ENCODE peak calls at places on chromosome 21, in ten cellular contexts. H is spleen, N is heart right ventricle, J is SK-N-SH, Z is left lung, P is PC-3, S is A673, Q is lower leg skin, A is lung, O is tibial nerve. B is an unnamed sample.

GRCh38 chr21:16241021-16241420 is 511.2 kb downstream of the USP25 start:
- DNase-seq in P (no peak), O (no peak), A (no peak), Z (no peak), N (no peak), H (no peak), J (no peak), Q (no peak), S (no peak), B (no peak)

GRCh38 chr21:21109736-21110135 is 111.5 kb downstream of the NCAM2 start:
- DNase-seq in J (no peak), P (no peak), O (no peak), A (no peak), N (no peak), Z (no peak), S (no peak), Q (no peak), H (no peak), B (no peak)

GRCh38 chr21:17513214-17514123 is 626 bp downstream of the CXADR start:
- DNase-seq in A (peak), O (no peak), S (peak), J (peak), P (peak), N (no peak), Q (no peak), H (peak), Z (peak), B (peak)

GRCh38 chr21:27134513-27134912 is 167.6 kb upstream of the ADAMTS5 start:
- DNase-seq in A (no peak), O (no peak), Q (no peak), N (no peak), Z (no peak), P (no peak), S (no peak), J (peak), H (no peak), B (no peak)

GRCh38 chr21:33608559-33608958 is 20.1 kb upstream of the DONSON start:
- DNase-seq in J (no peak), O (no peak), Z (no peak), Q (no peak), H (no peak), S (no peak), P (no peak), A (no peak), N (no peak), B (no peak)

GRCh38 chr21:41207401-41208388 is 39.7 kb downstream of the BACE2 start:
- DNase-seq in A (peak), H (no peak), Z (no peak), S (no peak), J (no peak), N (peak), O (peak), P (no peak), Q (peak), B (peak)

GRCh38 chr21:18603246-18603645 is 199.7 kb upstream of the TMPRSS15 start:
- DNase-seq in O (no peak), P (no peak), Q (no peak), S (no peak), Z (no peak), J (no peak), H (no peak), A (no peak), N (no peak), B (no peak)

GRCh38 chr21:31929548-31929947 is 56.7 kb downstream of the HUNK start:
- DNase-seq in A (no peak), J (no peak), P (no peak), N (no peak), O (no peak), S (no peak), Q (no peak), Z (no peak), H (no peak), B (no peak)

GRCh38 chr21:33174756-33175155 is 55.0 kb upstream of the IFNAR2 start:
- DNase-seq in N (no peak), J (no peak), A (no peak), Q (no peak), P (no peak), H (no peak), Z (no peak), O (no peak), S (no peak), B (no peak)

GRCh38 chr21:27649323-27649722 is 682.4 kb upstream of the ADAMTS5 start:
- DNase-seq in H (no peak), Q (no peak), N (no peak), J (no peak), Z (no peak), S (no peak), O (no peak), A (no peak), P (peak), B (peak)

GRCh38 chr21:17514124-17514481 is 1.3 kb downstream of the CXADR start:
- DNase-seq in H (no peak), P (peak), Q (no peak), S (peak), N (no peak), Z (no peak), J (no peak), O (no peak), A (no peak), B (peak)

GRCh38 chr21:41147979-41148355 is 20.0 kb upstream of the BACE2 start:
- DNase-seq in S (no peak), P (no peak), Q (no peak), N (no peak), A (no peak), Z (no peak), O (no peak), J (no peak), H (no peak), B (no peak)

GRCh38 chr21:15204887-15205286 is 140.1 kb upstream of the NRIP1 start:
- DNase-seq in N (peak), A (no peak), S (no peak), Q (no peak), O (no peak), J (no peak), H (no peak), Z (no peak), P (no peak), B (no peak)

GRCh38 chr21:16709866-16710550 is 802.8 kb upstream of the CXADR start:
- DNase-seq in O (no peak), N (peak), S (no peak), H (no peak), Z (no peak), J (no peak), Q (peak), P (no peak), A (no peak), B (no peak)

GRCh38 chr21:38787461-38788274 is 18.1 kb upstream of the ETS2 start:
- DNase-seq in Z (no peak), Q (no peak), O (no peak), N (no peak), J (no peak), P (peak), S (peak), A (no peak), H (no peak), B (peak)

GRCh38 chr21:46634427-46634826 is 1.0 kb upstream of the PRMT2 start:
- DNase-seq in P (peak), Q (no peak), J (no peak), H (no peak), O (no peak), A (no peak), S (no peak), Z (no peak), N (no peak), B (no peak)

GRCh38 chr21:39020751-39021474 is 162.3 kb downstream of the PSMG1 start:
- DNase-seq in A (peak), Z (peak), P (peak), O (no peak), N (no peak), H (peak), J (no peak), Q (peak), S (no peak), B (peak)

GRCh38 chr21:17802568-17802967 is 16.6 kb downstream of the C21orf91 start:
- DNase-seq in O (no peak), Z (no peak), Q (no peak), H (no peak), P (no peak), A (no peak), S (peak), J (no peak), N (no peak), B (peak)

GRCh38 chr21:33680870-33681269 is 38.6 kb downstream of the ITSN1 start:
- DNase-seq in Q (no peak), Z (no peak), A (no peak), J (no peak), H (no peak), O (no peak), N (no peak), P (no peak), S (no peak), B (no peak)

GRCh38 chr21:27329255-27329851 is 362.5 kb upstream of the ADAMTS5 start:
- DNase-seq in H (no peak), A (no peak), N (no peak), S (no peak), Z (no peak), P (peak), J (no peak), Q (no peak), O (no peak), B (no peak)

GRCh38 chr21:39184050-39184980 is 1.1 kb upstream of the PSMG1 start:
- DNase-seq in P (peak), J (no peak), H (no peak), Q (no peak), A (no peak), N (no peak), O (no peak), Z (no peak), S (peak), B (no peak)

GRCh38 chr21:31892686-31893085 is 19.9 kb downstream of the HUNK start:
- DNase-seq in P (no peak), O (no peak), N (no peak), Z (no peak), J (no peak), Q (no peak), S (no peak), A (no peak), H (no peak), B (no peak)

GRCh38 chr21:38802050-38803026 is 3.4 kb upstream of the ETS2 start:
- DNase-seq in N (no peak), Q (no peak), A (no peak), Z (no peak), S (no peak), H (no peak), J (no peak), P (peak), O (no peak), B (peak)

GRCh38 chr21:16579538-16579937 is 849.8 kb downstream of the USP25 start:
- DNase-seq in O (no peak), H (no peak), A (no peak), P (no peak), S (no peak), Z (no peak), Q (no peak), J (no peak), N (peak), B (peak)

GRCh38 chr21:31875424-31876097 is 2.7 kb downstream of the HUNK start:
- DNase-seq in A (no peak), J (no peak), S (no peak), O (no peak), Z (no peak), P (no peak), H (peak), N (no peak), Q (no peak), B (no peak)

GRCh38 chr21:41536076-41536826 is 28.3 kb upstream of the TMPRSS2 start:
- DNase-seq in O (no peak), A (peak), H (no peak), Q (no peak), Z (no peak), S (no peak), N (no peak), P (peak), J (no peak), B (peak)

GRCh38 chr21:45724345-45724961 is 80.9 kb downstream of the PCBP3 start:
- DNase-seq in J (no peak), S (peak), P (no peak), N (peak), A (no peak), H (no peak), Q (no peak), O (no peak), Z (no peak), B (no peak)

GRCh38 chr21:30713786-30714185 is 4.8 kb downstream of the KRTAP21-3 start:
- DNase-seq in A (no peak), Z (no peak), Q (no peak), P (no peak), N (no peak), S (no peak), J (no peak), H (no peak), O (no peak), B (no peak)
- H3K4me3 ChIP-seq in A (no peak), Z (no peak), Q (no peak), P (no peak), N (no peak), S (no peak), J (no peak), H (no peak), O (no peak), B (no peak)

DNA sequence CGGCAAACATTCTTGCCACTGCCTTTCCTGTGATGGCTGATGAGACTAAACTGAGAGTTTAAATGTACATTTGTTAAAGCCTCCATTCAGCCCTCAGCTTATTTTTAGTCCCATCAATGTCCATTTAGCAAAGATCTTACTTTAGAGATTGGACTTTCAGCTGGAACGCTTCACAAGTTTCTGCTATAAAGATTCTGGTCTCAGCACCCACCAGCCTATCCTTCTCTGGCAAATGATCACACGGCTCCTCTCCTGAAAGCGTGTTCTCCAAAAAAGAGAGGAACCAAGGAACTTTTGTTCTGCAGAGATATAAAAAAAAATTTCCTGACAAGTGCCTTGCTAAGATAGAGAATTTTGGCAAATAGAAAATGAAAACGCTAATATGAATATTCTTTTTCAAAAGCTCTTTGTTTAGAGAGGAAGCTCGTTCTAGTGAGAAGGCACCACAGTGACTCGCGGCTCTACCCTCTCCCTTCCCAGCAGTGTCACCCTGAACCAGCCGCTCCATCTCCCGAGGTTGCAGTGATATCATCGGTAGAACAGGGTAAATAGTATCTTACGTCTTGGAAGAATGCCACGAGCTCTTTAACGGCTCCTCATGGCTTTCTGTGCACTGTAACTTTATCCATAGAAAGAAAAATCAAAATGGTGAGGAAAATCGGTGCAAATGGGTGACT is 200.2 kb downstream of the APP start:
- DNase-seq in S (peak), P (peak), H (no peak), Q (no peak), N (no peak), Z (no peak), J (no peak), O (no peak), A (no peak), B (peak)
- TF ChIP-seq CTCF in S (no peak), P (no peak), H (no peak), Q (no peak), N (no peak), Z (no peak), J (no peak), O (no peak), A (no peak), B (no peak)

GRCh38 chr21:43712268-43712942 is 6.5 kb upstream of the PDXK start:
- DNase-seq in S (no peak), A (peak), H (no peak), Q (no peak), J (no peak), N (no peak), P (peak), O (no peak), Z (no peak), B (peak)
- H3K4me3 ChIP-seq in S (no peak), A (no peak), H (no peak), Q (no peak), J (no peak), N (no peak), P (peak), O (no peak), Z (no peak), B (peak)

GRCh38 chr21:42537106-42537742 is 23.6 kb downstream of the SLC37A1 start:
- DNase-seq in P (peak), O (no peak), S (peak), Q (no peak), A (no peak), H (no peak), Z (no peak), N (no peak), J (no peak), B (peak)
- TF ChIP-seq CTCF in P (peak), O (no peak), S (peak), Q (no peak), A (no peak), H (peak), Z (no peak), N (peak), J (peak), B (peak)

DNA sequence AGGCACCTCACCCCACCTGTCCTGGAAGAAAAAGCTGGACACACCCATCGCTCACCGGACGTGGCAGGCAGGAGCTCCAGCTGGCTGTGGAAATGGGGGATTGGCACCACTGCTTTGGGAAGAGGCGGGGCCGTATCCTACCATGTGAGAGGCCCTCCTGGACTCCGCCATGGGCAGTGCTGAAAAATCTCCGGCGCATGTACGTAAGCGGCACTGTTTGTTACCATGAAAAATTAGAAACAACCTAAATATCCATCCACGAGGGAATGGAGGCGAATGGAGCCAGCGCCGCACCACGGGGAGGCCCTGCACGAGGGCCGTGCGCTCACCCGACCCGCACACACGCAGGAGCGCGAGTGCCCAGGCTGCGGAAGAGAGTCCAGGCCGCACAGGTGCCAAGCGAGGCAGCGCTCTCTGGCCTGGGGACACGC is 3.1 kb downstream of the KRTAP10-8 start:
- DNase-seq in S (no peak), H (no peak), P (no peak), N (no peak), O (no peak), A (no peak), Z (peak), Q (no peak), J (no peak), B (no peak)
- H3K4me3 ChIP-seq in S (no peak), H (no peak), P (no peak), N (no peak), O (no peak), A (no peak), Z (no peak), Q (no peak), J (no peak), B (no peak)

GRCh38 chr21:44510109-44510507 is 29.9 kb downstream of the KRTAP10-1 start:
- DNase-seq in A (no peak), P (peak), J (no peak), Q (no peak), Z (peak), S (no peak), O (no peak), H (no peak), N (no peak), B (no peak)

GRCh38 chr21:44508711-44509445 is 31.1 kb downstream of the KRTAP10-1 start:
- DNase-seq in N (no peak), Z (peak), S (no peak), P (no peak), J (no peak), A (no peak), H (no peak), O (no peak), Q (no peak), B (no peak)

GRCh38 chr21:44510508-44511218 is 29.3 kb downstream of the KRTAP10-1 start:
- DNase-seq in P (peak), N (peak), Q (no peak), Z (peak), H (peak), S (peak), O (no peak), J (peak), A (peak), B (peak)

GRCh38 chr21:44508426-44508710 is 31.6 kb downstream of the KRTAP10-1 start:
- DNase-seq in H (no peak), Z (peak), J (no peak), O (no peak), N (no peak), P (no peak), A (no peak), S (no peak), Q (no peak), B (no peak)

GRCh38 chr21:44509539-44509938 is 30.5 kb downstream of the KRTAP10-1 start:
- DNase-seq in S (no peak), Z (peak), A (peak), H (no peak), P (peak), Q (peak), O (no peak), N (peak), J (peak), B (peak)
- TF ChIP-seq CTCF in S (no peak), Z (no peak), A (no peak), H (no peak), P (peak), Q (no peak), O (no peak), N (peak), J (peak), B (peak)

GRCh38 chr21:37193006-37193405 is 74.1 kb downstream of the VPS26C start:
- DNase-seq in P (no peak), Q (no peak), J (no peak), A (no peak), Z (no peak), S (no peak), O (no peak), N (no peak), H (no peak), B (no peak)

GRCh38 chr21:37196847-37197246 is 70.3 kb downstream of the VPS26C start:
- DNase-seq in H (no peak), Z (no peak), S (no peak), O (no peak), Q (no peak), A (no peak), P (no peak), N (no peak), J (no peak), B (no peak)

GRCh38 chr21:37195078-37195477 is 72.1 kb downstream of the VPS26C start:
- DNase-seq in Z (no peak), P (no peak), N (no peak), H (no peak), Q (no peak), A (no peak), O (no peak), S (no peak), J (no peak), B (no peak)

GRCh38 chr21:37193676-37194075 is 73.5 kb downstream of the VPS26C start:
- DNase-seq in S (no peak), J (no peak), Q (no peak), Z (no peak), O (no peak), A (no peak), H (no peak), N (no peak), P (no peak), B (no peak)

DNA sequence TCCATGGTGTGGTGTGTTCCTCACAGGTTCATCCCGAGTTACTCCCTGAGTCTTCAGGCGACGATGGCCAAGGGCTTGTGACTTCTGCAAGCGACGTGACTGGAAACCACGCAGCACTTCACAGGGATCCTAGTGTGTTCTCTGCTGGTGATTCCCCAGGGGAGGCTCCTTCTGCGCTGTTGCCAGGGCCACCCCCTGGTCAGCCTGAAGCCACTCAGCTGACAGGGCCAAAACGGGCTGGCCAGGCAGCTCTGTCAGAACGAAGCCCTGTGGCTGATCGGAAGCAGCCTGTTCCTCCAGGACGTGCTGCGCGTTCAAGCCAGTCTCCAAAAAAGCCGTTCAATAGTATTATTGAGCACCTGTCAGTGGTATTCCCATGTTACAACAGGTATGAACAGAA is 71.5 kb downstream of the VPS26C start:
- DNase-seq in J (no peak), P (no peak), H (no peak), A (no peak), S (no peak), N (no peak), Q (no peak), O (no peak), Z (no peak), B (no peak)
- H3K4me3 ChIP-seq in J (no peak), P (no peak), H (no peak), A (no peak), S (no peak), N (no peak), Q (no peak), O (no peak), Z (no peak), B (no peak)

GRCh38 chr21:23968722-23969647 is 1638.3 kb downstream of the MRPL39 start:
- DNase-seq in Z (no peak), A (no peak), O (no peak), H (peak), Q (peak), J (peak), P (peak), S (peak), N (no peak), B (no peak)
- TF ChIP-seq CTCF in Z (peak), A (peak), O (no peak), H (peak), Q (no peak), J (peak), P (peak), S (peak), N (peak), B (peak)